ENCODE peak calls at places on chromosome 15, in eight cellular contexts. M, D, J, F, S, X, W and L are unnamed samples.

GRCh38 chr15:49830411-49830810 is 209.6 kb downstream of the DTWD1 start:
- DNase-seq in M (no peak), D (peak; percentile 18), J (no peak), F (no peak), S (no peak), X (no peak), W (no peak), L (no peak)

GRCh38 chr15:69734699-69735098 is 282.1 kb downstream of the RPLP1 start:
- DNase-seq in M (no peak), D (peak; percentile 4), J (no peak), F (no peak), S (no peak), X (no peak), W (no peak), L (no peak)

GRCh38 chr15:77020348-77021087 is 25.6 kb downstream of the PSTPIP1 start:
- DNase-seq in M (no peak), D (no peak), J (no peak), F (peak; percentile 53), S (no peak), X (no peak), W (no peak), L (no peak)

GRCh38 chr15:68230157-68231100 is 901 bp upstream of the CLN6 start:
- DNase-seq in M (no peak), D (peak; percentile 62), J (no peak), F (peak; percentile 75), S (no peak), X (no peak), W (no peak), L (no peak)

GRCh38 chr15:101540480-101541239 is 51.2 kb upstream of the PCSK6 start:
- DNase-seq in M (no peak), D (no peak), J (no peak), F (no peak), S (no peak), X (no peak), W (no peak), L (no peak)

GRCh38 chr15:88950600-88951160 is 37.5 kb upstream of the MFGE8 start:
- DNase-seq in M (no peak), D (no peak), J (no peak), F (no peak), S (no peak), X (no peak), W (no peak), L (peak; percentile 1)

GRCh38 chr15:75389791-75390382 is 21.5 kb upstream of the MAN2C1 start:
- DNase-seq in M (no peak), D (no peak), J (no peak), F (no peak), S (no peak), X (no peak), W (no peak), L (no peak)

GRCh38 chr15:70806992-70807712 is 43.8 kb upstream of the UACA start:
- DNase-seq in M (no peak), D (no peak), J (no peak), F (no peak), S (no peak), X (no peak), W (no peak), L (no peak)

GRCh38 chr15:67146875-67147381 is 81.5 kb downstream of the SMAD3 start:
- DNase-seq in M (peak; percentile 68), D (peak; percentile 67), J (peak; percentile 29), F (no peak), S (no peak), X (no peak), W (no peak), L (no peak)

GRCh38 chr15:38699633-38700230 is 135.1 kb upstream of the RASGRP1 start:
- DNase-seq in M (no peak), D (peak; percentile 73), J (no peak), F (no peak), S (peak; percentile 33), X (no peak), W (no peak), L (no peak)

GRCh38 chr15:92305342-92305741 is 88.3 kb upstream of the ST8SIA2 start:
- DNase-seq in M (no peak), D (no peak), J (no peak), F (no peak), S (no peak), X (no peak), W (no peak), L (no peak)

GRCh38 chr15:75307778-75308390 is 25.2 kb downstream of the GOLGA6D start:
- DNase-seq in M (no peak), D (peak; percentile 42), J (no peak), F (no peak), S (no peak), X (no peak), W (no peak), L (no peak)

GRCh38 chr15:40081691-40082194 is 26.9 kb downstream of the BMF start:
- DNase-seq in M (peak; percentile 43), D (peak; percentile 80), J (peak; percentile 65), F (no peak), S (no peak), X (no peak), W (no peak), L (peak; percentile 3)

GRCh38 chr15:78789615-78790014 is 21.6 kb downstream of the ADAMTS7 start:
- DNase-seq in M (no peak), D (no peak), J (no peak), F (no peak), S (no peak), X (no peak), W (no peak), L (no peak)

GRCh38 chr15:89003865-89004725 is 84.2 kb upstream of the ABHD2 start:
- DNase-seq in M (no peak), D (peak; percentile 63), J (no peak), F (no peak), S (no peak), X (no peak), W (no peak), L (no peak)

GRCh38 chr15:67999320-68000100 is 54.6 kb upstream of the PIAS1 start:
- DNase-seq in M (no peak), D (peak; percentile 18), J (no peak), F (no peak), S (no peak), X (no peak), W (no peak), L (no peak)

GRCh38 chr15:20407553-20407952 is 134.0 kb downstream of the GOLGA6L6 start:
- DNase-seq in M (no peak), D (no peak), J (no peak), F (no peak), S (no peak), X (no peak), W (no peak), L (no peak)

GRCh38 chr15:45634442-45635190 is at the start of gene SQOR:
- DNase-seq in M (peak; percentile 60), D (peak; percentile 93), J (peak; percentile 39), F (no peak), S (peak; percentile 27), X (peak; percentile 45), W (no peak), L (no peak)

GRCh38 chr15:91865903-91866302 is 12.4 kb downstream of the SLCO3A1 start:
- DNase-seq in M (no peak), D (peak; percentile 20), J (no peak), F (no peak), S (no peak), X (no peak), W (no peak), L (no peak)

GRCh38 chr15:87973456-87974215 is 282.9 kb downstream of the NTRK3 start:
- DNase-seq in M (no peak), D (no peak), J (no peak), F (no peak), S (no peak), X (no peak), W (no peak), L (no peak)

GRCh38 chr15:39621210-39621609 is 40.3 kb downstream of the THBS1 start:
- DNase-seq in M (no peak), D (no peak), J (no peak), F (no peak), S (no peak), X (no peak), W (peak; percentile 8), L (no peak)

GRCh38 chr15:69725957-69726356 is 273.3 kb downstream of the RPLP1 start:
- DNase-seq in M (no peak), D (no peak), J (no peak), F (no peak), S (no peak), X (no peak), W (no peak), L (no peak)

GRCh38 chr15:60972301-60972700 is 256.8 kb downstream of the RORA start:
- DNase-seq in M (peak; percentile 59), D (peak; percentile 90), J (no peak), F (no peak), S (no peak), X (no peak), W (no peak), L (no peak)

GRCh38 chr15:62110000-62110851 is 43.4 kb downstream of the C2CD4A start:
- DNase-seq in M (peak; percentile 74), D (peak; percentile 68), J (no peak), F (no peak), S (no peak), X (no peak), W (peak; percentile 65), L (no peak)

GRCh38 chr15:52078876-52079700 is 33.5 kb downstream of the BCL2L10 start:
- DNase-seq in M (peak; percentile 39), D (peak; percentile 71), J (peak; percentile 20), F (no peak), S (peak; percentile 42), X (peak; percentile 83), W (peak; percentile 45), L (peak; percentile 17)